ENCODE peak calls at places on chromosomes 2 and 18, in nine cellular contexts. M is substantia nigra; N is stomach; W is stimulated activated CD4-positive, alpha-beta T cell treated with anti-CD3 and anti-CD28 coated beads, Interleukin-12 subunit alpha, Interleukin-12 subunit beta, amount 100 ng/mL, for 48 hours; Y is central memory CD8-positive, alpha-beta T cell; U is foreskin fibroblast; H is gastrocnemius medialis; K is brain microvascular endothelial cell; L is EL. A is an unnamed sample.

GRCh38 chr2:133362061-133362476 is 206.2 kb downstream of the NCKAP5 start:
- DNase-seq in N (no peak), K (peak), H (no peak), W (no peak), U (peak), Y (no peak), L (peak), M (no peak), A (no peak)

GRCh38 chr2:7014201-7014640 is 97.0 kb downstream of the RNF144A start:
- DNase-seq in U (no peak), Y (no peak), M (no peak), L (no peak), N (no peak), W (peak), H (no peak), K (peak), A (no peak)

GRCh38 chr2:98777710-98778109 is 46.8 kb upstream of the MGAT4A start:
- DNase-seq in Y (no peak), N (no peak), H (no peak), U (no peak), M (no peak), W (no peak), L (no peak), K (no peak), A (no peak)

GRCh38 chr2:28915939-28916338 is 21.5 kb downstream of the WDR43 start:
- DNase-seq in H (no peak), Y (no peak), L (peak), K (no peak), N (no peak), M (no peak), W (no peak), U (no peak), A (no peak)

GRCh38 chr2:38533180-38533579 is 69.5 kb downstream of the HNRNPLL start:
- DNase-seq in N (no peak), L (no peak), U (no peak), W (no peak), Y (no peak), M (no peak), H (no peak), K (no peak), A (no peak)

GRCh38 chr2:24837996-24838513 is 44.8 kb downstream of the CENPO start:
- DNase-seq in M (no peak), W (no peak), N (no peak), U (no peak), K (no peak), Y (no peak), H (no peak), L (no peak), A (no peak)

GRCh38 chr2:12243381-12243780 is 473.4 kb upstream of the TRIB2 start:
- DNase-seq in U (no peak), W (no peak), Y (no peak), H (no peak), M (no peak), L (peak), K (no peak), N (no peak), A (no peak)

GRCh38 chr2:236557894-236558532 is 11.6 kb upstream of the ACKR3 start:
- DNase-seq in Y (no peak), N (no peak), M (no peak), H (no peak), L (no peak), K (no peak), U (no peak), W (no peak), A (no peak)

GRCh38 chr2:28681216-28681981 is 70.2 kb upstream of the PPP1CB start:
- DNase-seq in Y (no peak), K (peak), L (peak), U (no peak), W (peak), M (no peak), N (no peak), H (no peak), A (no peak)

GRCh38 chr2:237315881-237316225 is 98.1 kb downstream of the COL6A3 start:
- DNase-seq in W (no peak), K (peak), N (no peak), H (no peak), L (no peak), Y (no peak), U (no peak), M (no peak), A (no peak)

GRCh38 chr2:64145760-64146159 is 1.5 kb upstream of the PELI1 start:
- DNase-seq in M (no peak), L (no peak), H (no peak), Y (no peak), N (no peak), U (no peak), K (no peak), W (no peak), A (no peak)

GRCh38 chr2:191638079-191638801 is 39.7 kb upstream of the NABP1 start:
- DNase-seq in U (no peak), H (no peak), L (peak), K (no peak), W (no peak), Y (no peak), N (no peak), M (no peak), A (no peak)

GRCh38 chr2:156959481-156959880 is 298.0 kb upstream of the GALNT5 start:
- DNase-seq in H (no peak), L (no peak), N (no peak), U (no peak), K (no peak), M (no peak), Y (no peak), W (no peak), A (no peak)

GRCh38 chr18:3424280-3424890 is 25.6 kb upstream of the TGIF1 start:
- DNase-seq in H (no peak), U (no peak), L (no peak), Y (no peak), N (no peak), M (no peak), W (no peak), K (no peak), A (no peak)

GRCh38 chr2:241804326-241805276 is 4.4 kb upstream of the NEU4 start:
- DNase-seq in M (no peak), H (peak), K (peak), Y (no peak), L (no peak), U (no peak), W (no peak), N (no peak), A (no peak)

GRCh38 chr2:241719093-241719492 is 15.3 kb upstream of the D2HGDH start:
- DNase-seq in K (no peak), W (no peak), H (no peak), L (no peak), M (no peak), U (no peak), Y (no peak), N (no peak), A (no peak)

GRCh38 chr2:199433204-199433832 is 24.4 kb downstream of the SATB2 start:
- DNase-seq in K (no peak), M (no peak), W (no peak), Y (no peak), H (no peak), U (no peak), N (no peak), L (no peak), A (no peak)

GRCh38 chr2:231339318-231339717 is 56.2 kb upstream of the B3GNT7 start:
- DNase-seq in M (no peak), Y (no peak), N (no peak), L (no peak), K (no peak), W (no peak), H (no peak), U (no peak), A (no peak)

GRCh38 chr18:7926526-7926925 is 359.4 kb downstream of the PTPRM start:
- DNase-seq in W (no peak), L (no peak), K (no peak), M (no peak), N (peak), U (no peak), H (peak), Y (no peak), A (no peak)

GRCh38 chr2:232689152-232689910 is 7.8 kb upstream of the GIGYF2 start:
- DNase-seq in W (no peak), K (peak), U (peak), H (no peak), N (no peak), M (no peak), L (peak), Y (no peak), A (no peak)

GRCh38 chr2:17878222-17879136 is at the start of gene KCNS3:
- DNase-seq in M (no peak), Y (no peak), W (no peak), H (peak), N (peak), L (peak), U (peak), K (no peak), A (peak)

GRCh38 chr2:217610411-217610814 is 392.4 kb downstream of the TNS1 start:
- DNase-seq in Y (no peak), U (no peak), W (peak), N (peak), H (no peak), M (no peak), K (no peak), L (no peak), A (no peak)

GRCh38 chr2:118089015-118089800 is 937 bp downstream of the INSIG2 start:
- DNase-seq in K (peak), Y (no peak), U (peak), M (no peak), W (no peak), N (peak), H (no peak), L (peak), A (peak)

GRCh38 chr2:123047186-123047585 is 977.9 kb upstream of the CNTNAP5 start:
- DNase-seq in W (no peak), U (no peak), Y (no peak), M (no peak), L (no peak), N (no peak), H (no peak), K (no peak), A (no peak)

GRCh38 chr2:23436346-23437099 is 51.5 kb downstream of the KLHL29 start:
- DNase-seq in U (no peak), Y (no peak), N (peak), M (no peak), K (no peak), H (no peak), W (peak), L (no peak), A (no peak)

GRCh38 chr2:188978291-188979081 is 4.3 kb downstream of the COL3A1 start:
- DNase-seq in U (peak), L (peak), M (no peak), K (peak), W (no peak), N (no peak), H (peak), Y (no peak), A (no peak)

GRCh38 chr2:148658807-148659722 is 14.5 kb downstream of the EPC2 start:
- DNase-seq in N (no peak), K (no peak), W (no peak), Y (no peak), U (no peak), L (peak), M (no peak), H (no peak), A (no peak)

GRCh38 chr18:3450358-3451107 is 561 bp downstream of the TGIF1 start:
- DNase-seq in W (peak), L (peak), U (no peak), K (peak), N (peak), Y (peak), M (no peak), H (peak), A (peak)

GRCh38 chr2:241770936-241771285 is 5.7 kb upstream of the GAL3ST2 start:
- DNase-seq in W (no peak), Y (no peak), K (no peak), M (no peak), L (no peak), H (no peak), U (no peak), N (no peak), A (no peak)

GRCh38 chr2:19238440-19238839 is 120.0 kb downstream of the OSR1 start:
- DNase-seq in K (peak), L (no peak), M (no peak), Y (no peak), W (no peak), U (no peak), H (no peak), N (no peak), A (no peak)

GRCh38 chr18:6009751-6010150 is 114.4 kb upstream of the TMEM200C start:
- DNase-seq in W (no peak), Y (no peak), N (no peak), K (no peak), U (peak), M (no peak), L (no peak), H (no peak), A (no peak)

GRCh38 chr2:63903003-63903402 is 61.3 kb downstream of the UGP2 start:
- DNase-seq in M (no peak), Y (no peak), W (no peak), N (no peak), L (peak), U (peak), H (no peak), K (peak), A (no peak)

GRCh38 chr2:173752152-173752551 is 213.0 kb downstream of the SP3 start:
- DNase-seq in L (peak), H (no peak), K (no peak), M (no peak), W (no peak), Y (no peak), U (peak), N (no peak), A (no peak)